ENCODE peak calls at places on chromosome 5, in four cellular contexts. One of them, this sample, is unnamed.

GRCh38 chr5:40437452-40437861 is 242.3 kb upstream of the PTGER4 start:
- DNase-seq in AG09309: peak; percentile 50
- DNase-seq in neural progenitor cell: no peak
- DNase-seq in NB4: peak; percentile 31
- DNase-seq in this sample: peak; percentile 22

GRCh38 chr5:14184725-14185124 is 41.6 kb downstream of the TRIO start:
- DNase-seq in neural progenitor cell: no peak
- DNase-seq in AG09309: no peak
- DNase-seq in NB4: no peak
- DNase-seq in this sample: no peak

GRCh38 chr5:167573274-167574127 is 717.9 kb upstream of the WWC1 start:
- DNase-seq in neural progenitor cell: peak; percentile 91
- DNase-seq in AG09309: no peak
- DNase-seq in NB4: no peak
- DNase-seq in this sample: peak; percentile 40

GRCh38 chr5:134582941-134583340 is 49.7 kb downstream of the SAR1B start:
- DNase-seq in NB4: no peak
- DNase-seq in neural progenitor cell: no peak
- DNase-seq in AG09309: no peak
- DNase-seq in this sample: no peak

GRCh38 chr5:14178671-14179211 is 35.6 kb downstream of the TRIO start:
- DNase-seq in neural progenitor cell: peak; percentile 78
- DNase-seq in AG09309: peak; percentile 68
- DNase-seq in NB4: no peak
- DNase-seq in this sample: peak; percentile 92

GRCh38 chr5:21802869-21803490 is 1050.2 kb downstream of the CDH12 start:
- DNase-seq in neural progenitor cell: peak; percentile 11
- DNase-seq in NB4: peak; percentile 45
- DNase-seq in AG09309: no peak
- DNase-seq in this sample: no peak

GRCh38 chr5:93189707-93190120 is 391.3 kb downstream of the NR2F1-AS1 start:
- DNase-seq in neural progenitor cell: no peak
- DNase-seq in NB4: no peak
- DNase-seq in AG09309: peak; percentile 89
- DNase-seq in this sample: peak; percentile 68

GRCh38 chr5:143108498-143109128 is 294.9 kb downstream of the NR3C1 start:
- DNase-seq in NB4: no peak
- DNase-seq in AG09309: no peak
- DNase-seq in neural progenitor cell: peak; percentile 55
- DNase-seq in this sample: no peak

GRCh38 chr5:111834926-111835599 is 78.1 kb upstream of the NREP start:
- DNase-seq in NB4: no peak
- DNase-seq in neural progenitor cell: no peak
- DNase-seq in AG09309: peak; percentile 7
- DNase-seq in this sample: peak; percentile 16

GRCh38 chr5:31530541-31531265 is 1.2 kb downstream of the DROSHA start:
- DNase-seq in neural progenitor cell: no peak
- DNase-seq in AG09309: no peak
- DNase-seq in NB4: peak; percentile 71
- DNase-seq in this sample: no peak

GRCh38 chr5:143860211-143860610 is 48.2 kb downstream of the HMHB1 start:
- DNase-seq in NB4: no peak
- DNase-seq in neural progenitor cell: no peak
- DNase-seq in AG09309: no peak
- DNase-seq in this sample: no peak

GRCh38 chr5:66741394-66741793 is 145.2 kb downstream of the MAST4 start:
- DNase-seq in neural progenitor cell: no peak
- DNase-seq in AG09309: no peak
- DNase-seq in NB4: no peak
- DNase-seq in this sample: no peak

GRCh38 chr5:54227109-54227508 is 83.3 kb downstream of the ARL15 start:
- DNase-seq in neural progenitor cell: no peak
- DNase-seq in AG09309: no peak
- DNase-seq in NB4: no peak
- DNase-seq in this sample: no peak

GRCh38 chr5:147558826-147559225 is 49.0 kb upstream of the DPYSL3 start:
- DNase-seq in neural progenitor cell: peak; percentile 80
- DNase-seq in NB4: peak; percentile 20
- DNase-seq in AG09309: no peak
- DNase-seq in this sample: peak; percentile 82

GRCh38 chr5:179596421-179596820 is 27.1 kb downstream of the HNRNPH1 start:
- DNase-seq in AG09309: no peak
- DNase-seq in NB4: no peak
- DNase-seq in neural progenitor cell: no peak
- DNase-seq in this sample: no peak

GRCh38 chr5:5387789-5388188 is 34.7 kb upstream of the ICE1 start:
- DNase-seq in NB4: no peak
- DNase-seq in AG09309: no peak
- DNase-seq in neural progenitor cell: no peak
- DNase-seq in this sample: no peak

GRCh38 chr5:171459839-171460238 is 40.4 kb downstream of the FGF18 start:
- DNase-seq in NB4: no peak
- DNase-seq in AG09309: no peak
- DNase-seq in neural progenitor cell: no peak
- DNase-seq in this sample: no peak

GRCh38 chr5:58924306-58924705 is 341.4 kb downstream of the RAB3C start:
- DNase-seq in AG09309: no peak
- DNase-seq in neural progenitor cell: peak; percentile 49
- DNase-seq in NB4: no peak
- DNase-seq in this sample: no peak

GRCh38 chr5:25955337-25955736 is 1083.0 kb downstream of the CDH9 start:
- DNase-seq in AG09309: no peak
- DNase-seq in NB4: no peak
- DNase-seq in neural progenitor cell: no peak
- DNase-seq in this sample: no peak

GRCh38 chr5:134132372-134133212 is 18.1 kb downstream of the TCF7 start:
- DNase-seq in NB4: no peak
- DNase-seq in AG09309: no peak
- DNase-seq in neural progenitor cell: no peak
- DNase-seq in this sample: no peak

GRCh38 chr5:81778642-81779041 is 27.7 kb upstream of the SSBP2 start:
- DNase-seq in NB4: peak; percentile 42
- DNase-seq in AG09309: no peak
- DNase-seq in neural progenitor cell: no peak
- DNase-seq in this sample: no peak

GRCh38 chr5:543755-544674 is 19.8 kb upstream of the SLC9A3 start:
- DNase-seq in neural progenitor cell: no peak
- DNase-seq in NB4: peak; percentile 93
- DNase-seq in AG09309: no peak
- DNase-seq in this sample: no peak
- H3K4me3 ChIP-seq in neural progenitor cell: no peak overlapping the region
- H3K4me3 ChIP-seq in NB4: no peak overlapping the region
- H3K4me3 ChIP-seq in AG09309: no peak overlapping the region
- H3K4me3 ChIP-seq in this sample: no peak overlapping the region

GRCh38 chr5:37836173-37837100 is 3.4 kb downstream of the GDNF start:
- DNase-seq in AG09309: no peak
- DNase-seq in neural progenitor cell: peak; percentile 70
- DNase-seq in NB4: no peak
- DNase-seq in this sample: no peak

GRCh38 chr5:37838933-37839341 is 904 bp downstream of the GDNF start:
- DNase-seq in AG09309: no peak
- DNase-seq in neural progenitor cell: peak; percentile 27
- DNase-seq in NB4: no peak
- DNase-seq in this sample: no peak

GRCh38 chr5:37837101-37838032 is 2.5 kb downstream of the GDNF start:
- DNase-seq in neural progenitor cell: peak; percentile 78
- DNase-seq in AG09309: no peak
- DNase-seq in NB4: peak; percentile 63
- DNase-seq in this sample: peak; percentile 32

GRCh38 chr5:37839441-37840035 is 303 bp downstream of the GDNF start:
- DNase-seq in NB4: no peak
- DNase-seq in AG09309: no peak
- DNase-seq in neural progenitor cell: peak; percentile 73
- DNase-seq in this sample: no peak

DNA sequence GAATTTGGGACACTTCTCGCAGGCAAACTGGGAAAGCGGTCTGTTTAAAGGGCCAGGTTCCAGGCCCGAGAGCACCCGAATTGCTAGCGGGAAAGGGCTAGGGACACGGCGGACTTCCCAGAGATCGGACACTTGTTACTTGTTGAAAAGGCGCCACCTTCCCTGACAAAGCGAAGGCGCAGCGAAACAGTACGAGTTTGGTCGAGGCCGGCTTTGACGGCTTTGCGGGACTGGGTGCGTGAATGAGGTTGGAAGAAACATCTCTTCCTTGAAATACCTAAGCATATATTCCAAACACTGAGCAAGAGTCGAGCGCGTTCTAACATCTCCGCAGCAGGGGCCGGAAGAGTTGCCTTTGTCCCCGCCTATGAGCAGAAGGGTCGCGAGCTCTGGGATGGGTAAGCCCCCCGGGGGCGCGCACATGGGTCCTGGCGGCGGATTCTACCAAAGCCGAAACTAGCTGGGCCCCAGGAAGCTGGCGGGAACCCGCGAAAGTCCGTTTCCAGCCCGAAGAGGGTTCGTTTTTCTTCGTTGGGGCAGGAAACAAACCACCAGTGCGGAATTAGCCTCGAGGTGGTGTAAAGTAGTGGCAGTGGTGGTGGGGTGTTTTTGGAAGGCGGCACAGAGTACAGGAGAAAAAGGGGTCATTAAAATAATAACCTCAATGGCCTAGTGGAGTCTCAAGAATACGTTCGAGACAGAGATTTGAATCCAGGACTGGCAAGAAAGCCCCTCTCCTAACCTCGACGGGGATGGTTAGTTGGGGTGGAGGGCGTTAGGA is 1.5 kb downstream of the GDNF start:
- DNase-seq in neural progenitor cell: peak; percentile 82
- DNase-seq in NB4: no peak
- DNase-seq in AG09309: no peak
- DNase-seq in this sample: no peak
- TF ChIP-seq CTCF in neural progenitor cell: peak; percentile 44
- TF ChIP-seq CTCF in NB4: no peak
- TF ChIP-seq CTCF in AG09309: peak; percentile 34
- TF ChIP-seq CTCF in this sample: peak; percentile 23

GRCh38 chr5:150155258-150156032 is at the start of gene PDGFRB:
- DNase-seq in neural progenitor cell: peak; percentile 82
- DNase-seq in NB4: no peak
- DNase-seq in AG09309: no peak
- DNase-seq in this sample: peak; percentile 78
- H3K4me3 ChIP-seq in neural progenitor cell: peak within 1 kb of the TSS; percentile 36
- H3K4me3 ChIP-seq in NB4: no peak within 1 kb of the TSS
- H3K4me3 ChIP-seq in AG09309: peak within 1 kb of the TSS; percentile 89
- H3K4me3 ChIP-seq in this sample: peak within 1 kb of the TSS; percentile 65

DNA sequence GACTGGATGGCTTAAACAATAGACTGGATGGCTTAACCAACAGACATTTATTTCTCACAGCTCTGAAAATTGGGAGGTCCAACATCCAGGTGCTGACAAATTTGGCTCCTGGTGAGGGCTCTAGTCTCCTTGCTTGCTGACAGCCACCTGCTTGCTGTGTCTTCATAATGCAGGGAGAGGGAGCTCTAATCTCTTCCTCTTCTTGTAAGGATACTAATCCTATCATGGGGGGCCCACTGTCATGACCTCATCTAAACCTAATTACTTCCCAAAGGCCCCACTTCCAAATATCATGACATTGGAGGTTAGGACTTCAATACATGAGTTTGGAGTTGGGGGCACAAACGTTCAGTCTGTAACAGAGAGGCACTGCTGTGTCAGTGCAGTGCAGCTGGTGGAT is 26.4 kb downstream of the FOXD1 start:
- DNase-seq in AG09309: no peak
- DNase-seq in neural progenitor cell: no peak
- DNase-seq in NB4: no peak
- DNase-seq in this sample: no peak
- TF ChIP-seq CTCF in AG09309: no peak
- TF ChIP-seq CTCF in neural progenitor cell: peak; percentile 19
- TF ChIP-seq CTCF in NB4: no peak
- TF ChIP-seq CTCF in this sample: no peak

GRCh38 chr5:74765929-74766328 is 988 bp downstream of the GFM2 start:
- DNase-seq in AG09309: no peak
- DNase-seq in neural progenitor cell: no peak
- DNase-seq in NB4: no peak
- DNase-seq in this sample: no peak

GRCh38 chr5:74763504-74763903 is 3.4 kb downstream of the GFM2 start:
- DNase-seq in AG09309: no peak
- DNase-seq in neural progenitor cell: no peak
- DNase-seq in NB4: no peak
- DNase-seq in this sample: no peak

GRCh38 chr5:74766887-74767578 is at the start of the genes GFM2 and NSA2:
- DNase-seq in neural progenitor cell: peak; percentile 97
- DNase-seq in NB4: peak; percentile 94
- DNase-seq in AG09309: peak; percentile 64
- DNase-seq in this sample: peak; percentile 90

GRCh38 chr5:74766348-74766886 is 500 bp downstream of the GFM2 start:
- DNase-seq in AG09309: peak; percentile 33
- DNase-seq in NB4: peak; percentile 70
- DNase-seq in neural progenitor cell: peak; percentile 48
- DNase-seq in this sample: no peak

GRCh38 chr5:74765201-74765600 is 1.7 kb downstream of the GFM2 start:
- DNase-seq in neural progenitor cell: peak; percentile 7
- DNase-seq in AG09309: no peak
- DNase-seq in NB4: no peak
- DNase-seq in this sample: no peak
- H3K4me3 ChIP-seq in neural progenitor cell: no peak overlapping the region
- H3K4me3 ChIP-seq in AG09309: no peak overlapping the region
- H3K4me3 ChIP-seq in NB4: peak overlapping the region; percentile 97
- H3K4me3 ChIP-seq in this sample: peak overlapping the region; percentile 96

GRCh38 chr5:91264311-91265051 is 118.6 kb downstream of the ARRDC3 start:
- DNase-seq in AG09309: no peak
- DNase-seq in NB4: no peak
- DNase-seq in neural progenitor cell: no peak
- DNase-seq in this sample: no peak

GRCh38 chr5:91263898-91264297 is 119.2 kb downstream of the ARRDC3 start:
- DNase-seq in neural progenitor cell: no peak
- DNase-seq in NB4: no peak
- DNase-seq in AG09309: no peak
- DNase-seq in this sample: no peak

GRCh38 chr5:91269198-91269597 is 113.9 kb downstream of the ARRDC3 start:
- DNase-seq in neural progenitor cell: no peak
- DNase-seq in NB4: peak; percentile 16
- DNase-seq in AG09309: no peak
- DNase-seq in this sample: no peak

GRCh38 chr5:91271999-91272398 is 111.1 kb downstream of the ARRDC3 start:
- DNase-seq in neural progenitor cell: no peak
- DNase-seq in AG09309: no peak
- DNase-seq in NB4: no peak
- DNase-seq in this sample: no peak

DNA sequence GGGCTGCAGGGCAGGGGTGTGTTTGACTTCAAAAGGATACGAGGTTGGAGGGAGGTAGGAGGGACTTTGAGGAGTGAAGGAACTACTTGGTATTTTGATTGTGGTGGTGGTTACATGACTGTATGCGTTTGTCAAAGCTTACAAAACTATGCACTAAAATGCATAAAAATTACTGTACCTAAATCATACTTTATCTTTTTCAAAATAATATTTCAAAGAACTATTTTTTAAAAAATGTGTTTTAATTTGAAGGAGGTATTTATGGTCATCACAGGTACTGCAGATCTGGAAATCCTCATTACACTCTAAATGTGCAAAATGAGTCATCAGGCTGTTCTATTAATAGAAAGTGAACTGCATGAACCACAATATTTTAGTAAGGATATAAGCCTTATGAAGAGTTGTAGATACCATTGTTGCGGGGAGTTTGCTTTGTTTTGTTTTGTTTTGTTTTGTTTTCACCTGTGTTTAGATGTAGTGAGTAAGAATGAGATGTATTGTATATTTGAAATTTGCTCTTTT is 116.9 kb downstream of the ARRDC3 start:
- DNase-seq in neural progenitor cell: no peak
- DNase-seq in AG09309: peak; percentile 16
- DNase-seq in NB4: peak; percentile 61
- DNase-seq in this sample: peak; percentile 48
- TF ChIP-seq CTCF in neural progenitor cell: no peak
- TF ChIP-seq CTCF in AG09309: no peak
- TF ChIP-seq CTCF in NB4: no peak
- TF ChIP-seq CTCF in this sample: no peak

GRCh38 chr5:149999359-149999758 is 1.1 kb downstream of the TIGD6 start:
- DNase-seq in neural progenitor cell: no peak
- DNase-seq in NB4: no peak
- DNase-seq in AG09309: no peak
- DNase-seq in this sample: no peak
- H3K4me3 ChIP-seq in neural progenitor cell: peak overlapping the region; percentile 76
- H3K4me3 ChIP-seq in NB4: peak overlapping the region; percentile 100
- H3K4me3 ChIP-seq in AG09309: peak overlapping the region; percentile 93
- H3K4me3 ChIP-seq in this sample: peak overlapping the region; percentile 88

This sample was measured in astrocyte of the cerebellum.